ENCODE peak calls at places on chromosomes 12 and 14, in ten cellular contexts. F is H4; L is left ventricle myocardium inferior; B is activated T-helper 1 cell treated with anti-CD3 and anti-CD28 coated beads, Interleukin-12 subunit alpha, Interleukin-12 subunit beta, Interleukin-2, Interleukin-4 antibody, amounts not matched to agents 30 ng/mL and 10 ng/mL and 1 ng/mL, durations not matched to agents 14 hours and 24 hours and 36 hours; P is A172; I is activated gamma-delta T cell treated with anti-CD3 and anti-CD28 coated beads, Interleukin-2, amount 50 U/mL, for 16 hours; D is lower lobe of right lung; G is astrocyte of the spinal cord; R is nucleus accumbens; V is NAMALWA. E is an unnamed sample.

GRCh38 chr12:53300187-53300586 is 692 bp downstream of the MYG1 start:
- DNase-seq in B (no peak), P (peak), V (no peak), R (no peak), G (peak), F (no peak), D (no peak), L (no peak), I (no peak), E (no peak)

GRCh38 chr12:116372815-116373214 is 95.3 kb upstream of the MED13L start:
- DNase-seq in R (no peak), D (no peak), G (peak), L (no peak), I (no peak), B (no peak), P (no peak), V (no peak), F (no peak), E (no peak)

GRCh38 chr12:59742831-59743230 is 147.0 kb downstream of the SLC16A7 start:
- DNase-seq in F (no peak), D (no peak), B (no peak), R (no peak), L (no peak), G (peak), P (no peak), V (no peak), I (no peak), E (no peak)

GRCh38 chr12:115149685-115150378 is 465.9 kb upstream of the TBX3 start:
- DNase-seq in P (peak), F (peak), R (no peak), G (peak), D (no peak), L (no peak), B (no peak), I (no peak), V (no peak), E (no peak)

GRCh38 chr12:64610660-64611429 is 550 bp downstream of the RASSF3 start:
- DNase-seq in G (peak), F (no peak), B (peak), L (peak), I (peak), D (peak), P (peak), R (no peak), V (peak), E (peak)

GRCh38 chr12:49342914-49343731 is 3.6 kb upstream of the DNAJC22 start:
- DNase-seq in F (no peak), V (no peak), P (no peak), L (no peak), D (no peak), R (no peak), I (no peak), B (no peak), G (no peak), E (no peak)

GRCh38 chr14:44149597-44149996 is 357.5 kb downstream of the FSCB start:
- DNase-seq in I (no peak), B (no peak), R (no peak), P (peak), F (peak), V (peak), D (no peak), L (no peak), G (no peak), E (no peak)

GRCh38 chr14:63840981-63841380 is 11.8 kb upstream of the SYNE2 start:
- DNase-seq in L (no peak), D (peak), V (peak), R (no peak), G (no peak), I (peak), P (no peak), F (no peak), B (peak), E (no peak)

GRCh38 chr14:52801014-52801708 is 9.8 kb upstream of the GNPNAT1 start:
- DNase-seq in R (no peak), I (no peak), D (no peak), G (peak), V (peak), P (peak), L (no peak), F (peak), B (no peak), E (no peak)

GRCh38 chr14:67395876-67396189 is 16.1 kb downstream of the PLEK2 start:
- DNase-seq in P (peak), G (no peak), B (no peak), D (no peak), R (no peak), V (no peak), L (no peak), F (no peak), I (no peak), E (no peak)

GRCh38 chr14:26282578-26282977 is 315.3 kb downstream of the NOVA1 start:
- DNase-seq in F (no peak), P (no peak), B (no peak), G (no peak), R (no peak), V (no peak), L (no peak), D (no peak), I (no peak), E (no peak)

GRCh38 chr14:53156238-53156637 is 3.1 kb upstream of the DDHD1 start:
- DNase-seq in V (no peak), R (no peak), L (no peak), P (no peak), G (no peak), B (no peak), D (no peak), I (no peak), F (no peak), E (no peak)

GRCh38 chr12:119659289-119659897 is 8.5 kb upstream of the PRKAB1 start:
- DNase-seq in F (no peak), P (no peak), I (peak), D (no peak), L (no peak), R (no peak), G (peak), B (peak), V (peak), E (no peak)

GRCh38 chr12:123546281-123546680 is 12.8 kb upstream of the RILPL1 start:
- DNase-seq in F (peak), P (no peak), I (no peak), B (no peak), L (no peak), V (no peak), D (no peak), G (no peak), R (no peak), E (no peak)

GRCh38 chr14:62077676-62078261 is 315.5 kb downstream of the SNAPC1 start:
- DNase-seq in V (peak), I (no peak), P (no peak), B (no peak), L (no peak), F (no peak), G (no peak), D (no peak), R (no peak), E (no peak)

GRCh38 chr12:132146098-132146497 is 1.8 kb downstream of the NOC4L start:
- DNase-seq in V (no peak), I (no peak), F (no peak), L (no peak), P (no peak), R (no peak), B (no peak), D (no peak), G (no peak), E (no peak)

GRCh38 chr12:118439068-118439467 is 62.7 kb downstream of the SUDS3 start:
- DNase-seq in B (no peak), F (no peak), P (no peak), G (no peak), I (no peak), L (no peak), D (no peak), V (no peak), R (no peak), E (no peak)

GRCh38 chr12:88401153-88401552 is 179.1 kb downstream of the KITLG start:
- DNase-seq in R (no peak), I (no peak), B (no peak), L (no peak), D (no peak), G (peak), V (no peak), F (no peak), P (peak), E (no peak)

GRCh38 chr12:27554421-27555186 is 30.6 kb downstream of the PPFIBP1 start:
- DNase-seq in V (no peak), B (no peak), I (no peak), L (peak), G (peak), D (no peak), R (no peak), P (peak), F (no peak), E (peak)

GRCh38 chr14:70045296-70045695 is 143.5 kb downstream of the SLC8A3 start:
- DNase-seq in I (no peak), G (no peak), B (no peak), L (no peak), F (no peak), R (no peak), P (peak), D (no peak), V (no peak), E (no peak)

GRCh38 chr12:1838223-1838993 is 18.0 kb downstream of the LRTM2 start:
- DNase-seq in D (peak), L (no peak), G (peak), B (no peak), R (no peak), P (no peak), I (no peak), V (no peak), F (no peak), E (no peak)

GRCh38 chr14:74324945-74325361 is 22.2 kb upstream of the ABCD4 start:
- DNase-seq in R (no peak), L (no peak), V (peak), I (no peak), P (peak), D (no peak), G (peak), F (peak), B (no peak), E (no peak)

GRCh38 chr12:104480826-104481457 is 24.2 kb downstream of the CHST11 start:
- DNase-seq in B (no peak), F (no peak), G (peak), D (peak), R (no peak), L (peak), V (no peak), P (peak), I (no peak), E (no peak)

GRCh38 chr14:91142214-91142668 is 28.4 kb downstream of the DGLUCY start:
- DNase-seq in R (no peak), L (no peak), F (no peak), V (peak), B (peak), P (no peak), D (no peak), G (no peak), I (no peak), E (no peak)

GRCh38 chr12:72018036-72018435 is 79.4 kb downstream of the TPH2 start:
- DNase-seq in P (no peak), L (no peak), I (no peak), D (no peak), V (no peak), B (no peak), G (no peak), R (no peak), F (no peak), E (no peak)

GRCh38 chr12:49055978-49056754 is 4.4 kb downstream of the KMT2D start:
- DNase-seq in V (peak), B (peak), G (peak), P (peak), D (peak), I (no peak), R (no peak), F (peak), L (peak), E (peak)

GRCh38 chr12:27824126-27824842 is 44.2 kb upstream of the MANSC4 start:
- DNase-seq in L (no peak), V (peak), I (no peak), P (no peak), R (no peak), G (no peak), F (no peak), B (no peak), D (no peak), E (no peak)

GRCh38 chr14:22526210-22526609 is 62.8 kb downstream of the DAD1 start:
- DNase-seq in D (no peak), V (no peak), I (no peak), G (no peak), L (no peak), F (no peak), R (no peak), P (no peak), B (no peak), E (no peak)

GRCh38 chr12:26150737-26151450 is 26.1 kb upstream of the BHLHE41 start:
- DNase-seq in D (no peak), I (no peak), G (peak), V (no peak), F (peak), P (no peak), L (no peak), R (no peak), B (no peak), E (no peak)

GRCh38 chr12:113075137-113075683 is 18.7 kb downstream of the DTX1 start:
- DNase-seq in V (peak), D (no peak), F (no peak), B (no peak), L (no peak), P (no peak), R (no peak), I (no peak), G (no peak), E (no peak)

GRCh38 chr14:59585891-59586554 is 9.4 kb upstream of the CCDC175 start:
- DNase-seq in V (no peak), P (peak), L (no peak), B (no peak), G (peak), R (no peak), D (no peak), I (no peak), F (peak), E (no peak)